ENCODE peak calls at places on chromosomes 5 and 9, in seven cellular contexts. I is heart right ventricle, F is IMR-90, J is right cardiac atrium, B is ascending aorta, A is upper lobe of right lung, G is left ventricle myocardium inferior. M is an unnamed sample.

GRCh38 chr9:137049544-137050449 is 3.8 kb upstream of the NPDC1 start:
- DNase-seq in F (peak; percentile 20), B (no peak), A (no peak), G (no peak), I (peak; percentile 62), J (peak; percentile 81), M (no peak)

GRCh38 chr5:100517301-100517974 is 17.7 kb upstream of the FAM174A start:
- DNase-seq in I (no peak), J (peak; percentile 17), F (no peak), B (no peak), A (peak; percentile 90), G (no peak), M (peak; percentile 49)

GRCh38 chr5:135576075-135576599 is 2.7 kb downstream of the CXCL14 start:
- DNase-seq in J (no peak), B (no peak), I (no peak), A (no peak), F (peak; percentile 33), G (no peak), M (no peak)

GRCh38 chr9:85421641-85422040 is 320.1 kb downstream of the AGTPBP1 start:
- DNase-seq in G (no peak), B (no peak), J (no peak), F (no peak), A (no peak), I (no peak), M (no peak)

GRCh38 chr5:146233441-146233840 is 30.0 kb downstream of the RBM27 start:
- DNase-seq in F (no peak), I (peak; percentile 34), G (peak; percentile 28), A (no peak), B (no peak), J (peak; percentile 61), M (no peak)

GRCh38 chr9:105341784-105342183 is 97.3 kb downstream of the SLC44A1 start:
- DNase-seq in F (peak; percentile 56), I (no peak), A (no peak), J (no peak), G (no peak), B (no peak), M (no peak)

GRCh38 chr5:169803077-169803981 is 166.3 kb downstream of the DOCK2 start:
- DNase-seq in G (peak; percentile 65), J (peak; percentile 68), B (no peak), F (peak; percentile 100), A (no peak), I (peak; percentile 50), M (no peak)

GRCh38 chr9:125649315-125649714 is 57.7 kb downstream of the MAPKAP1 start:
- DNase-seq in A (no peak), I (peak; percentile 18), F (peak; percentile 86), G (no peak), J (no peak), B (peak; percentile 14), M (peak; percentile 91)

GRCh38 chr5:589588-589987 is 22.6 kb upstream of the CEP72 start:
- DNase-seq in I (no peak), G (no peak), B (no peak), F (no peak), A (no peak), J (no peak), M (no peak)

GRCh38 chr9:121916008-121916407 is 177.1 kb downstream of the TTLL11 start:
- DNase-seq in G (no peak), F (peak; percentile 64), J (no peak), B (no peak), I (no peak), A (no peak), M (peak; percentile 33)

GRCh38 chr5:68884893-68885292 is 208.9 kb upstream of the SLC30A5 start:
- DNase-seq in I (no peak), J (no peak), B (no peak), G (no peak), F (no peak), A (no peak), M (peak; percentile 11)

GRCh38 chr5:172504736-172505402 is 50.5 kb upstream of the SH3PXD2B start:
- DNase-seq in J (peak; percentile 69), B (no peak), A (peak; percentile 11), I (peak; percentile 82), G (peak; percentile 64), F (no peak), M (no peak)

GRCh38 chr5:146690880-146691355 is 174.9 kb upstream of the GPR151 start:
- DNase-seq in F (no peak), I (no peak), J (no peak), G (no peak), A (no peak), B (no peak), M (no peak)

GRCh38 chr9:124800306-124801259 is 23.6 kb downstream of the OLFML2A start:
- DNase-seq in I (peak; percentile 76), J (peak; percentile 87), A (peak; percentile 70), G (peak; percentile 54), F (peak; percentile 47), B (no peak), M (no peak)

GRCh38 chr9:122346478-122347347 is 24.1 kb upstream of the PTGS1 start:
- DNase-seq in A (peak; percentile 75), G (peak; percentile 63), B (no peak), F (no peak), I (peak; percentile 58), J (peak; percentile 86), M (no peak)

GRCh38 chr9:38620483-38621433 is at the start of gene ANKRD18A:
- DNase-seq in F (peak; percentile 41), G (peak; percentile 72), J (peak; percentile 87), I (peak; percentile 42), B (no peak), A (peak; percentile 95), M (peak; percentile 95)

GRCh38 chr5:72366324-72366976 is 46.3 kb downstream of the PTCD2 start:
- DNase-seq in A (no peak), I (peak; percentile 84), J (peak; percentile 44), F (peak; percentile 80), G (peak; percentile 46), B (no peak), M (peak; percentile 61)

GRCh38 chr5:33588654-33589372 is 148.0 kb downstream of the TARS1 start:
- DNase-seq in A (no peak), F (no peak), J (no peak), G (no peak), B (no peak), I (no peak), M (no peak)

GRCh38 chr9:72363908-72364678 is 915 bp downstream of the ZFAND5 start:
- DNase-seq in B (peak; percentile 17), J (peak; percentile 89), F (peak; percentile 61), G (peak; percentile 81), A (peak; percentile 86), I (peak; percentile 81), M (peak; percentile 53)

GRCh38 chr5:147223343-147223742 is 11.5 kb upstream of the STK32A start:
- DNase-seq in A (no peak), B (no peak), G (no peak), I (no peak), J (no peak), F (no peak), M (no peak)

GRCh38 chr9:14439555-14439954 is 125.6 kb upstream of the NFIB start:
- DNase-seq in A (no peak), J (no peak), G (no peak), F (no peak), B (no peak), I (no peak), M (no peak)

GRCh38 chr9:101601904-101602765 is 7.4 kb upstream of the PPP3R2 start:
- DNase-seq in A (no peak), F (peak; percentile 51), J (no peak), I (peak; percentile 16), G (no peak), B (no peak), M (peak; percentile 36)

GRCh38 chr9:6054280-6055099 is 39.1 kb upstream of the RANBP6 start:
- DNase-seq in J (peak; percentile 70), G (peak; percentile 38), I (peak; percentile 66), F (peak; percentile 70), A (no peak), B (no peak), M (peak; percentile 60)

GRCh38 chr9:80932181-80932580 is 757.2 kb downstream of the TLE1 start:
- DNase-seq in I (no peak), B (no peak), A (no peak), J (no peak), G (no peak), F (peak; percentile 9), M (no peak)

GRCh38 chr9:135703726-135704125 is 1.7 kb downstream of the KCNT1 start:
- DNase-seq in J (no peak), F (no peak), G (no peak), I (no peak), B (no peak), A (no peak), M (no peak)

GRCh38 chr5:142327111-142327842 is 2.5 kb upstream of the SPRY4 start:
- DNase-seq in F (peak; percentile 84), J (no peak), I (no peak), B (no peak), G (no peak), A (no peak), M (peak; percentile 86)

GRCh38 chr5:139668924-139669680 is 21.0 kb downstream of the CXXC5 start:
- DNase-seq in F (no peak), A (no peak), B (no peak), J (peak; percentile 53), G (no peak), I (no peak), M (no peak)

GRCh38 chr5:139666551-139666950 is 18.4 kb downstream of the CXXC5 start:
- DNase-seq in G (no peak), B (no peak), F (no peak), J (peak; percentile 62), I (no peak), A (no peak), M (no peak)

GRCh38 chr5:139667001-139667729 is 19.0 kb downstream of the CXXC5 start:
- DNase-seq in F (no peak), J (no peak), I (no peak), G (no peak), B (no peak), A (no peak), M (no peak)

GRCh38 chr5:139668064-139668880 is 20.1 kb downstream of the CXXC5 start:
- DNase-seq in A (peak; percentile 75), J (peak; percentile 86), G (peak; percentile 57), B (no peak), F (no peak), I (no peak), M (peak; percentile 73)

GRCh38 chr5:139667730-139668063 is 19.5 kb downstream of the CXXC5 start:
- DNase-seq in A (no peak), G (no peak), F (peak; percentile 60), I (no peak), J (no peak), B (no peak), M (no peak)
- H3K27ac ChIP-seq in A (peak overlapping the region; percentile 81), G (peak overlapping the region; percentile 91), F (peak overlapping the region; percentile 90), I (peak overlapping the region; percentile 98), J (peak overlapping the region; percentile 95), B (peak overlapping the region; percentile 96), M (peak overlapping the region; percentile 85)

GRCh38 chr5:158669275-158669674 is 430.4 kb downstream of the EBF1 start:
- DNase-seq in J (no peak), G (no peak), I (no peak), B (no peak), F (no peak), A (no peak), M (no peak)
- H3K9me3 ChIP-seq in J (no peaks in the 10 kb centered on the region), G (peaks cover 33% of the 10 kb centered on the region), I (peaks cover 26% of the 10 kb centered on the region), B (peaks cover 10% of the 10 kb centered on the region), F (no peaks in the 10 kb centered on the region), A (no peaks in the 10 kb centered on the region), M (no peaks in the 10 kb centered on the region)

GRCh38 chr5:31982027-31982426 is 192.1 kb downstream of the GOLPH3 start:
- DNase-seq in B (no peak), G (no peak), I (no peak), J (no peak), A (no peak), F (no peak), M (no peak)
- H3K4me3 ChIP-seq in B (no peak overlapping the region), G (no peak overlapping the region), I (no peak overlapping the region), J (no peak overlapping the region), A (no peak overlapping the region), F (no peak overlapping the region), M (no peak overlapping the region)

GRCh38 chr9:36316049-36316448 is 57.8 kb upstream of the GNE start:
- DNase-seq in G (no peak), I (no peak), F (no peak), A (no peak), B (no peak), J (no peak), M (no peak)
- H3K27ac ChIP-seq in G (no peak overlapping the region), I (no peak overlapping the region), F (no peak overlapping the region), A (no peak overlapping the region), B (no peak overlapping the region), J (no peak overlapping the region), M (no peak overlapping the region)